ENCODE peak calls at places on chromosomes 7 and 10, in ten cellular contexts. N is T follicular helper cell; V is stimulated activated CD8-positive, alpha-beta memory T cell treated with anti-CD3 and anti-CD28 coated beads, Interleukin-4, amount 100 ng/mL, for 24 hours; W is Peyer's patch; P is iris pigment epithelial cell; S is DMS 273 treated with DMSO at 0.1 percent for 48 hours; Y is AG08396; A is C1 segment of cervical spinal cord; H is right cardiac atrium; Q is fibroblast of lung. T is an unnamed sample.
A peak's percentile ranks its signal among the peaks of the same experiment; 100 is the strongest.

GRCh38 chr10:22379059-22379458 is 33.8 kb downstream of the SPAG6 start:
- DNase-seq in N (no peak), V (peak; percentile 25), W (no peak), P (no peak), S (no peak), Y (no peak), A (no peak), H (no peak), Q (no peak), T (no peak)

GRCh38 chr10:70106958-70107791 is 25.4 kb downstream of the AIFM2 start:
- DNase-seq in N (no peak), V (no peak), W (no peak), P (no peak), S (no peak), Y (no peak), A (no peak), H (no peak), Q (peak; percentile 6), T (no peak)

GRCh38 chr10:22682237-22683192 is 31.9 kb downstream of the PIP4K2A start:
- DNase-seq in N (peak; percentile 43), V (peak; percentile 36), W (no peak), P (peak; percentile 74), S (no peak), Y (no peak), A (no peak), H (no peak), Q (peak; percentile 89), T (peak; percentile 90)

GRCh38 chr7:919924-920341 is 34.5 kb downstream of the ADAP1 start:
- DNase-seq in N (no peak), V (no peak), W (peak; percentile 75), P (no peak), S (no peak), Y (no peak), A (no peak), H (peak; percentile 6), Q (no peak), T (no peak)

GRCh38 chr7:47514818-47515217 is 67.1 kb downstream of the TNS3 start:
- DNase-seq in N (no peak), V (no peak), W (no peak), P (peak; percentile 72), S (no peak), Y (no peak), A (no peak), H (no peak), Q (peak; percentile 57), T (no peak)

GRCh38 chr10:114767101-114767588 is 54.4 kb upstream of the FHIP2A start:
- DNase-seq in N (no peak), V (no peak), W (no peak), P (peak; percentile 71), S (no peak), Y (peak; percentile 79), A (no peak), H (no peak), Q (peak; percentile 74), T (peak; percentile 67)

GRCh38 chr10:1376384-1376945 is 320.3 kb downstream of the WDR37 start:
- DNase-seq in N (no peak), V (no peak), W (no peak), P (no peak), S (no peak), Y (no peak), A (no peak), H (no peak), Q (no peak), T (no peak)

GRCh38 chr7:150791746-150792452 is 8.3 kb downstream of the TMEM176B start:
- DNase-seq in N (no peak), V (no peak), W (no peak), P (no peak), S (no peak), Y (no peak), A (no peak), H (no peak), Q (no peak), T (no peak)

GRCh38 chr7:1532456-1533254 is 2.2 kb downstream of the MAFK start:
- DNase-seq in N (peak; percentile 51), V (peak; percentile 32), W (peak; percentile 87), P (peak; percentile 93), S (no peak), Y (peak; percentile 91), A (no peak), H (peak; percentile 86), Q (peak; percentile 90), T (peak; percentile 94)

GRCh38 chr7:25979605-25980004 is 172.4 kb upstream of the NFE2L3 start:
- DNase-seq in N (no peak), V (no peak), W (no peak), P (no peak), S (no peak), Y (no peak), A (no peak), H (no peak), Q (no peak), T (no peak)